ENCODE peak calls at places on chromosomes 6 and 20, in five cellular contexts. One of them, this sample, is unnamed.

GRCh38 chr6:83546636-83547035 is 34.3 kb downstream of the PRSS35 start:
- DNase-seq in nucleus accumbens: no peak
- DNase-seq in NCI-H774: no peak
- DNase-seq in dorsolateral prefrontal cortex: no peak
- DNase-seq in kidney tubule cell: peak; percentile 44
- DNase-seq in this sample: no peak

GRCh38 chr20:3616250-3616649 is 46.9 kb downstream of the GFRA4 start:
- DNase-seq in nucleus accumbens: no peak
- DNase-seq in NCI-H774: no peak
- DNase-seq in dorsolateral prefrontal cortex: no peak
- DNase-seq in kidney tubule cell: peak; percentile 91
- DNase-seq in this sample: no peak

GRCh38 chr6:142695016-142695415 is 250.0 kb downstream of the HIVEP2 start:
- DNase-seq in nucleus accumbens: no peak
- DNase-seq in NCI-H774: no peak
- DNase-seq in dorsolateral prefrontal cortex: no peak
- DNase-seq in kidney tubule cell: no peak
- DNase-seq in this sample: no peak

GRCh38 chr6:100701728-100702127 is 179.4 kb downstream of the ASCC3 start:
- DNase-seq in nucleus accumbens: no peak
- DNase-seq in NCI-H774: no peak
- DNase-seq in dorsolateral prefrontal cortex: no peak
- DNase-seq in kidney tubule cell: no peak
- DNase-seq in this sample: no peak

GRCh38 chr20:36472656-36473071 is 68.7 kb upstream of the MYL9 start:
- DNase-seq in nucleus accumbens: no peak
- DNase-seq in NCI-H774: peak; percentile 63
- DNase-seq in dorsolateral prefrontal cortex: no peak
- DNase-seq in kidney tubule cell: peak; percentile 51
- DNase-seq in this sample: peak; percentile 55

GRCh38 chr6:119090256-119090655 is 11.8 kb upstream of the FAM184A start:
- DNase-seq in nucleus accumbens: no peak
- DNase-seq in NCI-H774: no peak
- DNase-seq in dorsolateral prefrontal cortex: no peak
- DNase-seq in kidney tubule cell: no peak
- DNase-seq in this sample: no peak

GRCh38 chr20:24109537-24109936 is 121.0 kb upstream of the GGTLC1 start:
- DNase-seq in nucleus accumbens: no peak
- DNase-seq in NCI-H774: no peak
- DNase-seq in dorsolateral prefrontal cortex: no peak
- DNase-seq in kidney tubule cell: no peak
- DNase-seq in this sample: no peak

GRCh38 chr6:82954937-82955577 is 110.6 kb downstream of the UBE3D start:
- DNase-seq in nucleus accumbens: no peak
- DNase-seq in NCI-H774: no peak
- DNase-seq in dorsolateral prefrontal cortex: no peak
- DNase-seq in kidney tubule cell: peak; percentile 88
- DNase-seq in this sample: no peak

GRCh38 chr20:4949833-4950178 is 51.5 kb downstream of the SLC23A2 start:
- DNase-seq in nucleus accumbens: peak; percentile 40
- DNase-seq in NCI-H774: no peak
- DNase-seq in dorsolateral prefrontal cortex: no peak
- DNase-seq in kidney tubule cell: peak; percentile 56
- DNase-seq in this sample: no peak